ENCODE peak calls at places on chromosomes 6 and 20, in eight cellular contexts. A is GM19239, K is adrenal gland, E is endothelial cell, W is kidney glomerular epithelial cell, G is activated T-cell treated with anti-CD3 and anti-CD28 coated beads for 1 hour, X is memory B cell, N is NCI-H2081. D is an unnamed sample.

GRCh38 chr20:2946988-2947961 is 74.0 kb downstream of the PTPRA start:
- DNase-seq in N (peak; percentile 4), W (no peak), E (no peak), K (no peak), X (no peak), A (no peak), G (no peak), D (no peak)

GRCh38 chr6:148508401-148509151 is 165.9 kb downstream of the SASH1 start:
- DNase-seq in K (no peak), G (no peak), A (no peak), E (no peak), X (no peak), W (peak; percentile 85), N (no peak), D (no peak)

GRCh38 chr6:142725024-142725770 is 219.8 kb downstream of the HIVEP2 start:
- DNase-seq in X (no peak), G (no peak), K (no peak), N (no peak), A (no peak), E (no peak), W (no peak), D (no peak)

GRCh38 chr6:129312865-129313264 is 397.1 kb downstream of the ARHGAP18 start:
- DNase-seq in W (peak; percentile 68), A (no peak), K (no peak), X (no peak), E (no peak), N (no peak), G (no peak), D (no peak)

GRCh38 chr6:10368841-10369240 is 46.0 kb downstream of the TFAP2A start:
- DNase-seq in K (no peak), W (no peak), E (no peak), X (no peak), G (no peak), N (no peak), A (no peak), D (no peak)

GRCh38 chr20:5297280-5298004 is 19.3 kb downstream of the PROKR2 start:
- DNase-seq in G (no peak), K (no peak), W (no peak), X (no peak), N (no peak), A (no peak), E (no peak), D (no peak)

GRCh38 chr6:27582928-27583725 is 110.2 kb upstream of the ZNF184 start:
- DNase-seq in G (no peak), X (no peak), W (peak; percentile 37), E (peak; percentile 67), N (peak; percentile 41), K (no peak), A (peak; percentile 38), D (no peak)

GRCh38 chr20:51284161-51284560 is 258.4 kb downstream of the NFATC2 start:
- DNase-seq in X (no peak), K (no peak), E (no peak), A (no peak), G (no peak), W (no peak), N (no peak), D (no peak)

GRCh38 chr6:77217896-77218295 is 245.4 kb downstream of the HTR1B start:
- DNase-seq in G (no peak), E (no peak), A (no peak), W (no peak), X (no peak), N (no peak), K (no peak), D (no peak)

GRCh38 chr6:119224095-119224701 is 125.4 kb downstream of the MAN1A1 start:
- DNase-seq in W (no peak), X (no peak), N (peak; percentile 11), A (no peak), K (no peak), G (no peak), E (no peak), D (peak; percentile 29)

GRCh38 chr6:4776493-4776966 is 326 bp downstream of the CDYL start:
- DNase-seq in G (peak; percentile 17), W (no peak), K (no peak), X (no peak), A (no peak), E (peak; percentile 61), N (no peak), D (peak; percentile 17)

GRCh38 chr6:148528292-148528691 is 185.7 kb downstream of the SASH1 start:
- DNase-seq in N (no peak), X (no peak), G (no peak), K (no peak), A (no peak), W (no peak), E (no peak), D (peak; percentile 8)

GRCh38 chr6:33513213-33513612 is 58.8 kb downstream of the ZBTB9 start:
- DNase-seq in N (no peak), K (no peak), E (peak; percentile 15), G (no peak), A (no peak), X (no peak), W (no peak), D (no peak)

GRCh38 chr6:147204060-147204785 is at the start of gene STXBP5:
- DNase-seq in N (no peak), G (peak; percentile 9), W (peak; percentile 10), E (peak; percentile 64), X (no peak), A (peak; percentile 27), K (peak; percentile 57), D (peak; percentile 59)

GRCh38 chr6:124535746-124536145 is 426.5 kb upstream of the RNF217 start:
- DNase-seq in W (peak; percentile 89), N (no peak), E (no peak), X (no peak), K (peak; percentile 17), G (no peak), A (no peak), D (no peak)

GRCh38 chr6:170516783-170517616 is 36.1 kb downstream of the PSMB1 start:
- DNase-seq in G (peak; percentile 11), X (peak; percentile 24), N (peak; percentile 67), K (peak; percentile 46), E (peak; percentile 40), W (peak; percentile 62), A (peak; percentile 32), D (peak; percentile 92)

GRCh38 chr20:5191829-5192569 is 65.2 kb downstream of the CDS2 start:
- DNase-seq in X (peak; percentile 36), E (peak; percentile 25), N (peak; percentile 47), W (peak; percentile 82), K (peak; percentile 42), G (no peak), A (peak; percentile 58), D (peak; percentile 73)

GRCh38 chr20:3751664-3752385 is 15.7 kb downstream of the ADISSP start:
- DNase-seq in W (no peak), X (peak; percentile 21), E (no peak), N (no peak), K (peak; percentile 70), A (no peak), G (peak; percentile 18), D (no peak)

GRCh38 chr6:134521116-134521501 is 203.2 kb upstream of the SGK1 start:
- DNase-seq in A (no peak), K (no peak), X (no peak), E (no peak), N (no peak), W (no peak), G (no peak), D (no peak)

GRCh38 chr6:84002226-84002625 is 31.3 kb upstream of the MRAP2 start:
- DNase-seq in G (no peak), W (no peak), X (no peak), A (no peak), E (no peak), K (no peak), N (no peak), D (no peak)

GRCh38 chr6:148689168-148689567 is 57.7 kb upstream of the UST start:
- DNase-seq in X (no peak), W (no peak), E (no peak), G (no peak), A (no peak), K (no peak), N (no peak), D (no peak)

GRCh38 chr6:35691027-35691824 is 2.5 kb upstream of the FKBP5 start:
- DNase-seq in A (no peak), G (no peak), E (no peak), W (no peak), K (peak; percentile 85), X (no peak), N (no peak), D (no peak)

GRCh38 chr20:22490287-22491187 is 93.8 kb downstream of the FOXA2 start:
- DNase-seq in X (no peak), K (no peak), A (no peak), G (no peak), W (peak; percentile 65), E (no peak), N (peak; percentile 98), D (peak; percentile 99)

GRCh38 chr6:127811939-127812338 is 88.9 kb downstream of the THEMIS start:
- DNase-seq in E (no peak), W (no peak), G (no peak), A (no peak), K (no peak), X (no peak), N (no peak), D (no peak)

GRCh38 chr6:12490904-12491571 is 200.9 kb downstream of the EDN1 start:
- DNase-seq in E (no peak), A (no peak), K (peak; percentile 82), X (no peak), W (peak; percentile 54), G (no peak), N (no peak), D (no peak)

GRCh38 chr20:32707691-32708581 is 34.2 kb upstream of the C20orf203 start:
- DNase-seq in G (no peak), N (no peak), K (no peak), X (no peak), W (no peak), A (no peak), E (peak; percentile 15), D (no peak)

GRCh38 chr6:149961728-149962425 is 1.9 kb upstream of the ULBP1 start:
- DNase-seq in E (peak; percentile 68), N (no peak), W (no peak), A (no peak), X (no peak), G (peak; percentile 33), K (no peak), D (peak; percentile 22)

GRCh38 chr6:129659590-129660345 is 50.2 kb downstream of the ARHGAP18 start:
- DNase-seq in K (peak; percentile 69), W (no peak), E (no peak), N (no peak), A (no peak), X (no peak), G (no peak), D (no peak)

GRCh38 chr6:45044510-45045252 is 283.4 kb upstream of the RUNX2 start:
- DNase-seq in W (peak; percentile 47), K (no peak), E (no peak), X (no peak), G (no peak), N (no peak), A (no peak), D (no peak)

GRCh38 chr20:57749861-57750260 is 40.0 kb upstream of the PMEPA1 start:
- DNase-seq in N (no peak), E (no peak), X (no peak), G (no peak), W (no peak), K (no peak), A (no peak), D (no peak)

GRCh38 chr6:17381429-17382147 is 11.8 kb upstream of the CAP2 start:
- DNase-seq in A (no peak), K (no peak), G (no peak), X (no peak), N (no peak), W (no peak), E (no peak), D (no peak)

GRCh38 chr6:100346203-100346602 is 118.5 kb downstream of the SIM1 start:
- DNase-seq in G (no peak), A (no peak), N (no peak), W (no peak), X (no peak), E (no peak), K (no peak), D (no peak)

GRCh38 chr20:36307412-36308317 is 1.5 kb downstream of the DLGAP4 start:
- DNase-seq in W (no peak), N (no peak), X (no peak), E (no peak), A (no peak), G (no peak), K (no peak), D (no peak)

GRCh38 chr6:15628499-15629131 is 34.2 kb downstream of the DTNBP1 start:
- DNase-seq in K (no peak), W (no peak), E (no peak), A (no peak), N (no peak), G (peak; percentile 2), X (no peak), D (no peak)

D was measured in NCI-H1092 treated with DMSO at 0.1 percent for 48 hours.